ENCODE peak calls at places on chromosomes 6 and 20, in ten cellular contexts. One of them, this sample, is unnamed.

GRCh38 chr20:46995561-46996142 is 101.0 kb downstream of the EYA2 start:
- DNase-seq in CD8-positive, alpha-beta T cell: no peak
- DNase-seq in fibroblast of mammary gland: no peak
- DNase-seq in GM12878: peak
- DNase-seq in GM10248: no peak
- DNase-seq in neural crest cell: no peak
- DNase-seq in RWPE1: no peak
- DNase-seq in GM12864: no peak
- DNase-seq in GM12865: peak
- DNase-seq in NB4: no peak
- DNase-seq in this sample: no peak

GRCh38 chr6:12173670-12174069 is 116.5 kb upstream of the EDN1 start:
- DNase-seq in RWPE1: no peak
- DNase-seq in fibroblast of mammary gland: no peak
- DNase-seq in neural crest cell: no peak
- DNase-seq in CD8-positive, alpha-beta T cell: no peak
- DNase-seq in GM12865: no peak
- DNase-seq in GM12878: no peak
- DNase-seq in NB4: no peak
- DNase-seq in GM12864: no peak
- DNase-seq in GM10248: no peak
- DNase-seq in this sample: no peak

GRCh38 chr20:33231237-33231636 is 4.6 kb upstream of the BPIFA1 start:
- DNase-seq in fibroblast of mammary gland: no peak
- DNase-seq in RWPE1: no peak
- DNase-seq in GM12878: no peak
- DNase-seq in GM12865: no peak
- DNase-seq in NB4: no peak
- DNase-seq in GM10248: no peak
- DNase-seq in neural crest cell: no peak
- DNase-seq in GM12864: no peak
- DNase-seq in CD8-positive, alpha-beta T cell: no peak
- DNase-seq in this sample: no peak

GRCh38 chr6:16227605-16228004 is 10.8 kb upstream of the GMPR start:
- DNase-seq in GM12864: no peak
- DNase-seq in GM10248: no peak
- DNase-seq in CD8-positive, alpha-beta T cell: no peak
- DNase-seq in GM12865: no peak
- DNase-seq in NB4: no peak
- DNase-seq in neural crest cell: no peak
- DNase-seq in GM12878: no peak
- DNase-seq in RWPE1: no peak
- DNase-seq in fibroblast of mammary gland: no peak
- DNase-seq in this sample: no peak

GRCh38 chr6:54541521-54541920 is 233.3 kb downstream of the TINAG start:
- DNase-seq in fibroblast of mammary gland: peak
- DNase-seq in RWPE1: no peak
- DNase-seq in GM12864: no peak
- DNase-seq in CD8-positive, alpha-beta T cell: no peak
- DNase-seq in neural crest cell: no peak
- DNase-seq in GM12865: no peak
- DNase-seq in GM12878: no peak
- DNase-seq in NB4: no peak
- DNase-seq in GM10248: no peak
- DNase-seq in this sample: no peak

GRCh38 chr6:2969549-2969948 is 1.8 kb downstream of the SERPINB6 start:
- DNase-seq in GM12864: no peak
- DNase-seq in RWPE1: no peak
- DNase-seq in NB4: no peak
- DNase-seq in neural crest cell: no peak
- DNase-seq in GM10248: no peak
- DNase-seq in GM12865: no peak
- DNase-seq in GM12878: no peak
- DNase-seq in fibroblast of mammary gland: no peak
- DNase-seq in CD8-positive, alpha-beta T cell: no peak
- DNase-seq in this sample: no peak

GRCh38 chr6:108957221-108957620 is 109.0 kb downstream of the ARMC2 start:
- DNase-seq in GM12865: no peak
- DNase-seq in NB4: no peak
- DNase-seq in neural crest cell: no peak
- DNase-seq in RWPE1: no peak
- DNase-seq in GM12878: no peak
- DNase-seq in GM10248: no peak
- DNase-seq in fibroblast of mammary gland: no peak
- DNase-seq in GM12864: no peak
- DNase-seq in CD8-positive, alpha-beta T cell: no peak
- DNase-seq in this sample: no peak

GRCh38 chr6:33314515-33314942 is 651 bp upstream of the TAPBP start:
- DNase-seq in GM12878: no peak
- DNase-seq in CD8-positive, alpha-beta T cell: no peak
- DNase-seq in GM12864: peak
- DNase-seq in GM10248: peak
- DNase-seq in NB4: peak
- DNase-seq in neural crest cell: no peak
- DNase-seq in GM12865: peak
- DNase-seq in RWPE1: peak
- DNase-seq in fibroblast of mammary gland: peak
- DNase-seq in this sample: peak

GRCh38 chr6:113873043-113873667 is 16.0 kb downstream of the MARCKS start:
- DNase-seq in fibroblast of mammary gland: no peak
- DNase-seq in CD8-positive, alpha-beta T cell: no peak
- DNase-seq in GM12878: no peak
- DNase-seq in GM12864: no peak
- DNase-seq in RWPE1: no peak
- DNase-seq in neural crest cell: no peak
- DNase-seq in GM12865: peak
- DNase-seq in NB4: peak
- DNase-seq in GM10248: peak
- DNase-seq in this sample: no peak

GRCh38 chr20:18922898-18923297 is 109.3 kb downstream of the SCP2D1 start:
- DNase-seq in GM12878: no peak
- DNase-seq in neural crest cell: no peak
- DNase-seq in GM10248: no peak
- DNase-seq in CD8-positive, alpha-beta T cell: no peak
- DNase-seq in GM12864: no peak
- DNase-seq in GM12865: no peak
- DNase-seq in NB4: no peak
- DNase-seq in fibroblast of mammary gland: no peak
- DNase-seq in RWPE1: no peak
- DNase-seq in this sample: no peak

GRCh38 chr20:45097485-45098095 is 3.3 kb downstream of the KCNS1 start:
- DNase-seq in CD8-positive, alpha-beta T cell: peak
- DNase-seq in GM12864: no peak
- DNase-seq in GM12865: peak
- DNase-seq in RWPE1: peak
- DNase-seq in neural crest cell: no peak
- DNase-seq in GM10248: peak
- DNase-seq in NB4: peak
- DNase-seq in fibroblast of mammary gland: peak
- DNase-seq in GM12878: no peak
- DNase-seq in this sample: no peak
- TF ChIP-seq CTCF in CD8-positive, alpha-beta T cell: peak
- TF ChIP-seq CTCF in GM12864: peak
- TF ChIP-seq CTCF in GM12865: peak
- TF ChIP-seq CTCF in RWPE1: no peak
- TF ChIP-seq CTCF in neural crest cell: no peak
- TF ChIP-seq CTCF in GM10248: peak
- TF ChIP-seq CTCF in NB4: peak
- TF ChIP-seq CTCF in fibroblast of mammary gland: peak
- TF ChIP-seq CTCF in GM12878: peak
- TF ChIP-seq CTCF in this sample: peak

GRCh38 chr20:38649275-38649891 is 47.8 kb downstream of the ARHGAP40 start:
- DNase-seq in GM12864: no peak
- DNase-seq in RWPE1: peak
- DNase-seq in GM10248: peak
- DNase-seq in neural crest cell: peak
- DNase-seq in GM12865: peak
- DNase-seq in NB4: peak
- DNase-seq in CD8-positive, alpha-beta T cell: no peak
- DNase-seq in fibroblast of mammary gland: peak
- DNase-seq in GM12878: no peak
- DNase-seq in this sample: no peak
- TF ChIP-seq CTCF in GM12864: peak
- TF ChIP-seq CTCF in RWPE1: peak
- TF ChIP-seq CTCF in GM10248: peak
- TF ChIP-seq CTCF in neural crest cell: peak
- TF ChIP-seq CTCF in GM12865: peak
- TF ChIP-seq CTCF in NB4: peak
- TF ChIP-seq CTCF in CD8-positive, alpha-beta T cell: no peak
- TF ChIP-seq CTCF in fibroblast of mammary gland: peak
- TF ChIP-seq CTCF in GM12878: peak
- TF ChIP-seq CTCF in this sample: peak

GRCh38 chr6:164967102-164967501 is 342.3 kb downstream of the C6orf118 start:
- DNase-seq in CD8-positive, alpha-beta T cell: no peak
- DNase-seq in GM12878: no peak
- DNase-seq in fibroblast of mammary gland: no peak
- DNase-seq in GM12864: no peak
- DNase-seq in NB4: no peak
- DNase-seq in GM12865: no peak
- DNase-seq in RWPE1: no peak
- DNase-seq in neural crest cell: no peak
- DNase-seq in GM10248: no peak
- DNase-seq in this sample: no peak
- TF ChIP-seq CTCF in CD8-positive, alpha-beta T cell: no peak
- TF ChIP-seq CTCF in GM12878: no peak
- TF ChIP-seq CTCF in fibroblast of mammary gland: no peak
- TF ChIP-seq CTCF in GM12864: no peak
- TF ChIP-seq CTCF in NB4: no peak
- TF ChIP-seq CTCF in GM12865: no peak
- TF ChIP-seq CTCF in RWPE1: no peak
- TF ChIP-seq CTCF in neural crest cell: no peak
- TF ChIP-seq CTCF in GM10248: no peak
- TF ChIP-seq CTCF in this sample: no peak

DNA sequence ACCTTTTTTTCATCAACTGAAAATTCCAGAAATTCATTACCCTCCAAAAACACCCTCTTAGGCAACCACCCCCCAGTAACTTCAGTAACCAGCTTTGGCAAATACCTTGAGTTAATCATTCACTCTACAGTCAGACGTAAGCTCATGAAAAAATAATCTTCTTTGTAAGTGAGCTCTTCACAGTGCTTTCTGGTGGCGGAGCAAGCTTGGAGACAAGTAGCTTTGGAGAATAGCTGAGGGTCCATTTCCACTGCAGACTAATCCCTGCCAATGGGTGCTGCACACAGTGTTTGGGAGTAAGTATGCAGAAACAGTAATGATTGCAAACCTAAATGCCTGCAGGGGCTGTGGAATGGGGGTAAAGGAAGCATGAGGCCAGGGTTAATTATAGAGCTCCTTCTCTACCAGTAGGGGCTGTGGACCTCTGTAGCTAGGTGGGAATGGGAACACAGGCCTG is 56.8 kb upstream of the HINT3 start:
- DNase-seq in GM12865: no peak
- DNase-seq in RWPE1: no peak
- DNase-seq in GM12878: no peak
- DNase-seq in CD8-positive, alpha-beta T cell: no peak
- DNase-seq in NB4: no peak
- DNase-seq in neural crest cell: no peak
- DNase-seq in GM12864: no peak
- DNase-seq in GM10248: no peak
- DNase-seq in fibroblast of mammary gland: no peak
- DNase-seq in this sample: no peak
- TF ChIP-seq CTCF in GM12865: no peak
- TF ChIP-seq CTCF in RWPE1: no peak
- TF ChIP-seq CTCF in GM12878: no peak
- TF ChIP-seq CTCF in CD8-positive, alpha-beta T cell: no peak
- TF ChIP-seq CTCF in NB4: no peak
- TF ChIP-seq CTCF in neural crest cell: no peak
- TF ChIP-seq CTCF in GM12864: no peak
- TF ChIP-seq CTCF in GM10248: no peak
- TF ChIP-seq CTCF in fibroblast of mammary gland: no peak
- TF ChIP-seq CTCF in this sample: no peak

DNA sequence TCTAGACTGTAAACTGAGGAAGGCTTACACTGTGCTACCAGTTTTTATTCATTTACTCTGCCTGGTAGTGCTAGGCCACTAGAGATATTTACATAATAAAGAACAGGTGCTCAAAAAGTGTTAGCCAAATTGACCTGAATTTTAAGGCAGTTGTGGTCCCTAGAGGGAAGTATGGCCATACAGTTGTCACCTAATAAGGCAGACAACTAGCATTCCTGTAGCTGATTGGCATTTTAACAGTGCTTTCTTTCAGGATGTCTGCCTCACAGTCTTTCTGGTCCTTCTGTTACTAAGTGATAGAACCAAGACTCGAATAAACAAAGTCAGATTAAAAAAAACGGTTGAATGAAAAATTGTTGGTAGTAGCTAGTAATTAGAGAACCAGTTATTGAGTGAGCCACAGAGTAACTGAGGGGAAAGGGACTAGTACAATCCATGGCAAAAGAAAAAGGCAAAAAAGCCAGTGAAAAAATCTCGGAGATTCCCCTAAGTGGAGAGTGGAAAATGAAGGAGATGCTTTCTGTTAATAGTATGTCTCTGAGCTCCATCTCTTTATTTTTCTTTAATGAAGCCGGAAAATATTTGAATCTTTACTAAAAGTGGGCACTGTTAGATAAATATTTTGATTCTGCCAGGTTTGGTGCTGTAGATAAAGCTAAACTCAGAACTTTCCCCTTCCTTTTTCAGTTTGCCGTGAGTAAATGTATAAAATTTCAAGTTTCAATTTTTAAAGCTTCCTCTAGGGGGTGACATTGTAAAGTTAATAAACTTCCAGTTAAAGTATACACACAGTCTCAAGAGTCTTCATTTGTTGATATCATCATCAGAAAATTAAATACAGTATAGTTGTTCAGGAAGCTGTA is 9.1 kb downstream of the VTA1 start:
- DNase-seq in CD8-positive, alpha-beta T cell: no peak
- DNase-seq in NB4: peak
- DNase-seq in GM12878: no peak
- DNase-seq in fibroblast of mammary gland: peak
- DNase-seq in GM12864: no peak
- DNase-seq in neural crest cell: no peak
- DNase-seq in GM12865: no peak
- DNase-seq in GM10248: no peak
- DNase-seq in RWPE1: peak
- DNase-seq in this sample: no peak
- TF ChIP-seq CTCF in CD8-positive, alpha-beta T cell: peak
- TF ChIP-seq CTCF in NB4: no peak
- TF ChIP-seq CTCF in GM12878: peak
- TF ChIP-seq CTCF in fibroblast of mammary gland: peak
- TF ChIP-seq CTCF in GM12864: peak
- TF ChIP-seq CTCF in neural crest cell: peak
- TF ChIP-seq CTCF in GM12865: no peak
- TF ChIP-seq CTCF in GM10248: no peak
- TF ChIP-seq CTCF in RWPE1: peak
- TF ChIP-seq CTCF in this sample: peak

GRCh38 chr6:43668151-43669028 is 19.2 kb downstream of the MRPS18A start:
- DNase-seq in neural crest cell: peak
- DNase-seq in GM12865: peak
- DNase-seq in NB4: peak
- DNase-seq in RWPE1: no peak
- DNase-seq in CD8-positive, alpha-beta T cell: peak
- DNase-seq in fibroblast of mammary gland: peak
- DNase-seq in GM10248: peak
- DNase-seq in GM12864: no peak
- DNase-seq in GM12878: peak
- DNase-seq in this sample: no peak
- TF ChIP-seq CTCF in neural crest cell: peak
- TF ChIP-seq CTCF in GM12865: peak
- TF ChIP-seq CTCF in NB4: peak
- TF ChIP-seq CTCF in RWPE1: no peak
- TF ChIP-seq CTCF in CD8-positive, alpha-beta T cell: no peak
- TF ChIP-seq CTCF in fibroblast of mammary gland: peak
- TF ChIP-seq CTCF in GM10248: peak
- TF ChIP-seq CTCF in GM12864: peak
- TF ChIP-seq CTCF in GM12878: peak
- TF ChIP-seq CTCF in this sample: peak

GRCh38 chr6:52503344-52503747 is 73.5 kb downstream of the TRAM2 start:
- DNase-seq in GM12864: no peak
- DNase-seq in GM12878: no peak
- DNase-seq in GM12865: no peak
- DNase-seq in NB4: no peak
- DNase-seq in GM10248: no peak
- DNase-seq in RWPE1: peak
- DNase-seq in CD8-positive, alpha-beta T cell: no peak
- DNase-seq in neural crest cell: no peak
- DNase-seq in fibroblast of mammary gland: no peak
- DNase-seq in this sample: no peak
- TF ChIP-seq CTCF in GM12864: no peak
- TF ChIP-seq CTCF in GM12878: no peak
- TF ChIP-seq CTCF in GM12865: no peak
- TF ChIP-seq CTCF in NB4: no peak
- TF ChIP-seq CTCF in GM10248: no peak
- TF ChIP-seq CTCF in RWPE1: no peak
- TF ChIP-seq CTCF in CD8-positive, alpha-beta T cell: no peak
- TF ChIP-seq CTCF in neural crest cell: peak
- TF ChIP-seq CTCF in fibroblast of mammary gland: no peak
- TF ChIP-seq CTCF in this sample: peak

This sample was measured in BJ.